ENCODE peak calls at places on chromosomes 6 and 20, in four cellular contexts. One of them, this sample, is unnamed.

GRCh38 chr6:136438445-136438844 is 111.8 kb downstream of the MAP7 start:
- DNase-seq in K562: no peak
- DNase-seq in WTC11: no peak
- DNase-seq in HepG2: no peak
- DNase-seq in this sample: no peak

GRCh38 chr6:1025821-1026220 is 286.1 kb upstream of the FOXQ1 start:
- DNase-seq in K562: no peak
- DNase-seq in WTC11: no peak
- DNase-seq in HepG2: no peak
- DNase-seq in this sample: no peak

GRCh38 chr6:108114861-108115597 is 40.5 kb upstream of the OSTM1 start:
- DNase-seq in K562: no peak
- DNase-seq in WTC11: peak
- DNase-seq in HepG2: no peak
- DNase-seq in this sample: no peak

GRCh38 chr6:125346143-125346925 is 44.6 kb upstream of the HDDC2 start:
- DNase-seq in K562: no peak
- DNase-seq in WTC11: no peak
- DNase-seq in HepG2: no peak
- DNase-seq in this sample: no peak

GRCh38 chr6:74731921-74732320 is 473.9 kb downstream of the COL12A1 start:
- DNase-seq in K562: no peak
- DNase-seq in WTC11: no peak
- DNase-seq in HepG2: no peak
- DNase-seq in this sample: no peak

GRCh38 chr6:139204978-139205377 is 70.1 kb downstream of the HECA start:
- DNase-seq in K562: no peak
- DNase-seq in WTC11: no peak
- DNase-seq in HepG2: no peak
- DNase-seq in this sample: no peak

GRCh38 chr6:154462425-154462824 is 48.1 kb downstream of the CNKSR3 start:
- DNase-seq in K562: no peak
- DNase-seq in WTC11: no peak
- DNase-seq in HepG2: no peak
- DNase-seq in this sample: no peak

GRCh38 chr20:58091810-58092209 is 136.6 kb downstream of the ANKRD60 start:
- DNase-seq in K562: no peak
- DNase-seq in WTC11: no peak
- DNase-seq in HepG2: no peak
- DNase-seq in this sample: no peak

GRCh38 chr6:125953502-125953875 is 3.1 kb upstream of the HINT3 start:
- DNase-seq in K562: no peak
- DNase-seq in WTC11: peak
- DNase-seq in HepG2: peak
- DNase-seq in this sample: no peak

GRCh38 chr6:167907837-167908681 is 81.3 kb downstream of the AFDN start:
- DNase-seq in K562: peak
- DNase-seq in WTC11: no peak
- DNase-seq in HepG2: peak
- DNase-seq in this sample: peak
- TF ChIP-seq SP1 in K562: no peak
- TF ChIP-seq SP1 in WTC11: no peak
- TF ChIP-seq SP1 in HepG2: no peak
- TF ChIP-seq SP1 in this sample: no peak

GRCh38 chr6:138161118-138161433 is 663 bp upstream of the ARFGEF3 start:
- DNase-seq in K562: no peak
- DNase-seq in WTC11: no peak
- DNase-seq in HepG2: no peak
- DNase-seq in this sample: no peak

GRCh38 chr6:138160329-138161117 is 1.2 kb upstream of the ARFGEF3 start:
- DNase-seq in K562: no peak
- DNase-seq in WTC11: no peak
- DNase-seq in HepG2: no peak
- DNase-seq in this sample: no peak

GRCh38 chr6:138162947-138163569 is 1.3 kb downstream of the ARFGEF3 start:
- DNase-seq in K562: no peak
- DNase-seq in WTC11: no peak
- DNase-seq in HepG2: no peak
- DNase-seq in this sample: no peak

GRCh38 chr6:138161434-138162103 is at the start of gene ARFGEF3:
- DNase-seq in K562: peak
- DNase-seq in WTC11: peak
- DNase-seq in HepG2: peak
- DNase-seq in this sample: peak

GRCh38 chr6:138162104-138162946 is 586 bp downstream of the ARFGEF3 start:
- DNase-seq in K562: no peak
- DNase-seq in WTC11: peak
- DNase-seq in HepG2: no peak
- DNase-seq in this sample: peak
- TF ChIP-seq ELF4 in K562: no peak
- TF ChIP-seq ELF4 in WTC11: no peak
- TF ChIP-seq ELF4 in HepG2: no peak
- TF ChIP-seq ELF4 in this sample: no peak

GRCh38 chr6:117482240-117483003 is at the start of gene DCBLD1:
- DNase-seq in K562: peak
- DNase-seq in WTC11: peak
- DNase-seq in HepG2: peak
- DNase-seq in this sample: peak

GRCh38 chr6:117484052-117484646 is 1.7 kb downstream of the DCBLD1 start:
- DNase-seq in K562: no peak
- DNase-seq in WTC11: no peak
- DNase-seq in HepG2: no peak
- DNase-seq in this sample: no peak

GRCh38 chr6:117481926-117482239 is 591 bp upstream of the DCBLD1 start:
- DNase-seq in K562: no peak
- DNase-seq in WTC11: no peak
- DNase-seq in HepG2: no peak
- DNase-seq in this sample: no peak

GRCh38 chr6:117483645-117484016 is 1.2 kb downstream of the DCBLD1 start:
- DNase-seq in K562: peak
- DNase-seq in WTC11: no peak
- DNase-seq in HepG2: peak
- DNase-seq in this sample: peak

GRCh38 chr6:117483004-117483644 is 650 bp downstream of the DCBLD1 start:
- DNase-seq in K562: peak
- DNase-seq in WTC11: peak
- DNase-seq in HepG2: peak
- DNase-seq in this sample: peak
- TF ChIP-seq SP1 in K562: no peak
- TF ChIP-seq SP1 in WTC11: no peak
- TF ChIP-seq SP1 in HepG2: no peak
- TF ChIP-seq SP1 in this sample: no peak

GRCh38 chr6:70709826-70710225 is 42.1 kb downstream of the SMAP1 start:
- DNase-seq in K562: no peak
- DNase-seq in WTC11: no peak
- DNase-seq in HepG2: peak
- DNase-seq in this sample: no peak
- TF ChIP-seq ELF4 in K562: no peak
- TF ChIP-seq ELF4 in WTC11: no peak
- TF ChIP-seq ELF4 in HepG2: no peak
- TF ChIP-seq ELF4 in this sample: no peak

DNA sequence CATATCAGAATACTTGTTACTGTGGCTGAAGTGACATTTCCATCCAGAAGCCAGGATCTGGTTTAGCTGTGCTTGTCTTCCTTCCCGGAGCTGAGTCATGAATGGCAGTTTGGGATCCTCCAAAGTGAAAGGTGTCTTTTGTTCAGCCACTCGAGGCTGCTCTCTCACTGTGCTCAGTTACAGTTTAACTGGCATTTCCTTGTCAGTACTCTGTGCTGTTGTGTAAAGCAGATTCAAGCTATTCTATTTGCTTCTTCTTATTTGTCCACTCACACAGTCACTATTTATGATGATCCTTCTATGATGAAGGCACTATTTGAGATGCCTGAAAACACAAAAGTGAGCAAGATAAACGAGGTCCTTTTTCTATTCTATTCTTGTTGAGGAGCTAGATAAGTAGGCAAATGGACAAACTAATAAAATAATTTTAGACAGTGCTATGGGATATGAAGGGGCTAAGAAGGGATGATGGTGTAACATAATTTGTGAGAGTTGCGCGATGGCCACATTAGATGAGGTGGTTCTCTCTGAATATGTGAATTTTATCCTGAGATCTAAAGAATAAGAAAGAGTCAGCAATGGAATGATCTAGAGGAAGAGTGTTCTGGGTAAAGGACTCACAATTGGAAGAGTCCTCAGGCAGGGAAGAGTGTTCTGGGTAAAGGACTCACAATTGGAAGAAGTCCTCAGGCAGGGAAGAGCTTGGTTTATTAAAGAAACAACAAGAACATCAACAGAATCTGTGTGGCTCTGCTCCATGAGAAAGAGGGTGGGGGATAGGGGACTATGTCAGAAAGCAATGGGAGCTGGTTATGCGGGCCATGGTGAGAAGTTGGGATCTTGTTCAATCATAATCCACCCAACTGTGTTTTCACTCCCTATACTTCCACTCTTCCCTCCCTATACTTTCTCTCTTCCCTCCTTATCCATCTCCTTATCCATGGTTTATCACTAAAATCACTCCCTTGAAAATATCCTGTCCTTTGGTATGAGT is 40.1 kb downstream of the CYP24A1 start:
- DNase-seq in K562: no peak
- DNase-seq in WTC11: no peak
- DNase-seq in HepG2: peak
- DNase-seq in this sample: no peak
- TF ChIP-seq SP1 in K562: no peak
- TF ChIP-seq SP1 in WTC11: no peak
- TF ChIP-seq SP1 in HepG2: no peak
- TF ChIP-seq SP1 in this sample: no peak

DNA sequence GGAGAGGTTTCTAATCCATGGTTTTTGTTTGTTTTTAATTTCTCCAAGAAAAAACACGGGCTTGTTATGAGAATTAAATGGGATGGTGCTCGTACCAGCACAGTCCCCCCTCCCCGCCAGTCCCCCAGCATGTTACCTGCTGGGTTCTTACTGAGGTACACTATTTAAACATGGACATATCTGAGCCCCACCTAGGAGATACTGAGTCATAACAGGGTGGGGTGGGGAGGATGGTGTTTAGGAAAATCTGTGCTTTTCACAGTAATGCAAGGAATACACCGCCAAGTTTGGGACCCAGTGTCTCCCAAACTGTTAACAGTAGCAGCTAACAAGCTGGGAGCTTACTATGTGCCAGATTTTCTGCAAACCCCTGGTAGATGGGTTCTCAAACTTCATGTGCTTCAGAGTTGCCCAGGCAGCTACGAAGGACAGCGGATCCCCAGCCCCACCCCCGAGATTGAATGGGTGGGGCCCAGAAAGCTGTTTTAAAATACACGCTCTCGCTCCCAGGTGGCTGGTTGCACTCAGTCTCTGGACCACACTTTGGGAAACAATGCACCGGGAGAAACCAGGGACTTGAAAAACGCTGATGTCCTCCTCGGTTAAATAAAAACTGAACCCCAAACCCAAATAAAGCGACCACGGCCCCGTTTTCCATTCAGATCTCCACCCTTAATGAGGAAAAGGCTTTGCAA is 995 bp downstream of the ZFP64 start:
- DNase-seq in K562: peak
- DNase-seq in WTC11: no peak
- DNase-seq in HepG2: peak
- DNase-seq in this sample: peak
- TF ChIP-seq ELF4 in K562: no peak
- TF ChIP-seq ELF4 in WTC11: no peak
- TF ChIP-seq ELF4 in HepG2: no peak
- TF ChIP-seq ELF4 in this sample: no peak